ENCODE peak calls at places on chromosomes 4 and X, in seven cellular contexts. One of them, this sample, is unnamed.
A peak's percentile ranks its signal among the peaks of the same experiment; 100 is the strongest.

GRCh38 chr4:141705747-141706377 is 69.5 kb downstream of the IL15 start:
- DNase-seq in gastrocnemius medialis: no peak
- DNase-seq in mammary epithelial cell: no peak
- DNase-seq in stomach: no peak
- DNase-seq in left lung: no peak
- DNase-seq in upper lobe of right lung: no peak
- DNase-seq in right cardiac atrium: no peak
- DNase-seq in this sample: peak; percentile 7

GRCh38 chrX:43682726-43683125 is 26.6 kb downstream of the MAOA start:
- DNase-seq in left lung: no peak
- DNase-seq in upper lobe of right lung: no peak
- DNase-seq in mammary epithelial cell: peak; percentile 11
- DNase-seq in stomach: no peak
- DNase-seq in gastrocnemius medialis: no peak
- DNase-seq in right cardiac atrium: no peak
- DNase-seq in this sample: no peak

GRCh38 chr4:8428288-8429097 is 12.0 kb downstream of the ACOX3 start:
- DNase-seq in upper lobe of right lung: peak; percentile 94
- DNase-seq in gastrocnemius medialis: peak; percentile 70
- DNase-seq in right cardiac atrium: peak; percentile 87
- DNase-seq in mammary epithelial cell: peak; percentile 85
- DNase-seq in left lung: peak; percentile 96
- DNase-seq in stomach: peak; percentile 92
- DNase-seq in this sample: peak; percentile 83

GRCh38 chr4:172546782-172547181 is 621.8 kb upstream of the GALNT7 start:
- DNase-seq in stomach: no peak
- DNase-seq in right cardiac atrium: no peak
- DNase-seq in gastrocnemius medialis: no peak
- DNase-seq in mammary epithelial cell: no peak
- DNase-seq in left lung: no peak
- DNase-seq in upper lobe of right lung: no peak
- DNase-seq in this sample: no peak

GRCh38 chr4:83114576-83114975 is at the start of gene PLAC8:
- DNase-seq in right cardiac atrium: no peak
- DNase-seq in upper lobe of right lung: no peak
- DNase-seq in mammary epithelial cell: peak; percentile 87
- DNase-seq in stomach: peak; percentile 51
- DNase-seq in left lung: no peak
- DNase-seq in gastrocnemius medialis: no peak
- DNase-seq in this sample: peak; percentile 96

GRCh38 chrX:44568196-44568595 is 25.5 kb upstream of the FUNDC1 start:
- DNase-seq in upper lobe of right lung: no peak
- DNase-seq in left lung: no peak
- DNase-seq in stomach: no peak
- DNase-seq in right cardiac atrium: peak; percentile 42
- DNase-seq in mammary epithelial cell: no peak
- DNase-seq in gastrocnemius medialis: no peak
- DNase-seq in this sample: no peak

GRCh38 chr4:145920205-145920604 is 18.4 kb downstream of the ZNF827 start:
- DNase-seq in right cardiac atrium: no peak
- DNase-seq in mammary epithelial cell: peak; percentile 93
- DNase-seq in stomach: no peak
- DNase-seq in gastrocnemius medialis: no peak
- DNase-seq in upper lobe of right lung: no peak
- DNase-seq in left lung: no peak
- DNase-seq in this sample: no peak

GRCh38 chr4:39410415-39410814 is 3.7 kb downstream of the KLB start:
- DNase-seq in gastrocnemius medialis: no peak
- DNase-seq in upper lobe of right lung: no peak
- DNase-seq in mammary epithelial cell: no peak
- DNase-seq in left lung: no peak
- DNase-seq in stomach: no peak
- DNase-seq in right cardiac atrium: no peak
- DNase-seq in this sample: no peak

GRCh38 chr4:69049860-69050259 is 46.4 kb upstream of the UGT2B7 start:
- DNase-seq in gastrocnemius medialis: no peak
- DNase-seq in stomach: no peak
- DNase-seq in left lung: no peak
- DNase-seq in upper lobe of right lung: no peak
- DNase-seq in mammary epithelial cell: no peak
- DNase-seq in right cardiac atrium: no peak
- DNase-seq in this sample: no peak

GRCh38 chrX:39811391-39811790 is 286.4 kb downstream of the BCOR start:
- DNase-seq in mammary epithelial cell: no peak
- DNase-seq in gastrocnemius medialis: no peak
- DNase-seq in upper lobe of right lung: no peak
- DNase-seq in left lung: no peak
- DNase-seq in right cardiac atrium: no peak
- DNase-seq in stomach: no peak
- DNase-seq in this sample: no peak

GRCh38 chrX:816411-816810 is 185.8 kb downstream of the SHOX start:
- DNase-seq in upper lobe of right lung: no peak
- DNase-seq in left lung: no peak
- DNase-seq in stomach: no peak
- DNase-seq in gastrocnemius medialis: no peak
- DNase-seq in mammary epithelial cell: no peak
- DNase-seq in right cardiac atrium: no peak
- DNase-seq in this sample: no peak

GRCh38 chr4:38322709-38323108 is 341.3 kb upstream of the KLF3 start:
- DNase-seq in gastrocnemius medialis: no peak
- DNase-seq in left lung: no peak
- DNase-seq in right cardiac atrium: peak; percentile 73
- DNase-seq in upper lobe of right lung: no peak
- DNase-seq in mammary epithelial cell: no peak
- DNase-seq in stomach: no peak
- DNase-seq in this sample: no peak

GRCh38 chr4:95181446-95182306 is 367.1 kb downstream of the UNC5C start:
- DNase-seq in mammary epithelial cell: no peak
- DNase-seq in gastrocnemius medialis: no peak
- DNase-seq in left lung: no peak
- DNase-seq in right cardiac atrium: no peak
- DNase-seq in upper lobe of right lung: no peak
- DNase-seq in stomach: no peak
- DNase-seq in this sample: no peak

GRCh38 chrX:150365051-150365952 is 2.2 kb downstream of the MAMLD1 start:
- DNase-seq in upper lobe of right lung: peak; percentile 83
- DNase-seq in stomach: peak; percentile 64
- DNase-seq in mammary epithelial cell: peak; percentile 42
- DNase-seq in gastrocnemius medialis: peak; percentile 29
- DNase-seq in right cardiac atrium: peak; percentile 71
- DNase-seq in left lung: peak; percentile 84
- DNase-seq in this sample: no peak

GRCh38 chrX:6266041-6266440 is 37.4 kb upstream of the NLGN4X start:
- DNase-seq in mammary epithelial cell: no peak
- DNase-seq in gastrocnemius medialis: no peak
- DNase-seq in stomach: no peak
- DNase-seq in upper lobe of right lung: no peak
- DNase-seq in left lung: no peak
- DNase-seq in right cardiac atrium: no peak
- DNase-seq in this sample: no peak

GRCh38 chr4:118954246-118954645 is 65.6 kb downstream of the SYNPO2 start:
- DNase-seq in stomach: no peak
- DNase-seq in mammary epithelial cell: no peak
- DNase-seq in left lung: no peak
- DNase-seq in gastrocnemius medialis: no peak
- DNase-seq in upper lobe of right lung: no peak
- DNase-seq in right cardiac atrium: no peak
- DNase-seq in this sample: no peak

GRCh38 chr4:166165829-166166420 is 292.9 kb downstream of the TLL1 start:
- DNase-seq in stomach: no peak
- DNase-seq in left lung: no peak
- DNase-seq in gastrocnemius medialis: no peak
- DNase-seq in mammary epithelial cell: peak; percentile 59
- DNase-seq in upper lobe of right lung: no peak
- DNase-seq in right cardiac atrium: no peak
- DNase-seq in this sample: peak; percentile 67

GRCh38 chr4:6703786-6704185 is 5.9 kb downstream of the MRFAP1L1 start:
- DNase-seq in mammary epithelial cell: no peak
- DNase-seq in right cardiac atrium: no peak
- DNase-seq in gastrocnemius medialis: no peak
- DNase-seq in upper lobe of right lung: no peak
- DNase-seq in left lung: no peak
- DNase-seq in stomach: no peak
- DNase-seq in this sample: no peak

GRCh38 chr4:6177587-6178197 is 22.7 kb downstream of the JAKMIP1 start:
- DNase-seq in left lung: no peak
- DNase-seq in mammary epithelial cell: no peak
- DNase-seq in upper lobe of right lung: no peak
- DNase-seq in right cardiac atrium: no peak
- DNase-seq in gastrocnemius medialis: no peak
- DNase-seq in stomach: peak; percentile 50
- DNase-seq in this sample: no peak

GRCh38 chr4:124409044-124409443 is 303.5 kb downstream of the ANKRD50 start:
- DNase-seq in stomach: no peak
- DNase-seq in upper lobe of right lung: no peak
- DNase-seq in left lung: no peak
- DNase-seq in mammary epithelial cell: no peak
- DNase-seq in right cardiac atrium: no peak
- DNase-seq in gastrocnemius medialis: no peak
- DNase-seq in this sample: no peak

GRCh38 chr4:161160718-161161117 is 1003.1 kb downstream of the FSTL5 start:
- DNase-seq in gastrocnemius medialis: no peak
- DNase-seq in upper lobe of right lung: no peak
- DNase-seq in left lung: no peak
- DNase-seq in stomach: no peak
- DNase-seq in right cardiac atrium: no peak
- DNase-seq in mammary epithelial cell: no peak
- DNase-seq in this sample: no peak

GRCh38 chr4:79913581-79913980 is 159.4 kb downstream of the ANTXR2 start:
- DNase-seq in stomach: no peak
- DNase-seq in right cardiac atrium: no peak
- DNase-seq in mammary epithelial cell: peak; percentile 16
- DNase-seq in upper lobe of right lung: no peak
- DNase-seq in gastrocnemius medialis: no peak
- DNase-seq in left lung: no peak
- DNase-seq in this sample: peak; percentile 5

GRCh38 chrX:49761481-49761880 is 65.7 kb upstream of the PAGE1 start:
- DNase-seq in stomach: no peak
- DNase-seq in left lung: no peak
- DNase-seq in mammary epithelial cell: no peak
- DNase-seq in right cardiac atrium: no peak
- DNase-seq in gastrocnemius medialis: no peak
- DNase-seq in upper lobe of right lung: no peak
- DNase-seq in this sample: peak; percentile 0

GRCh38 chrX:45743906-45744625 is 543.4 kb upstream of the DIPK2B start:
- DNase-seq in left lung: no peak
- DNase-seq in stomach: no peak
- DNase-seq in gastrocnemius medialis: no peak
- DNase-seq in mammary epithelial cell: no peak
- DNase-seq in right cardiac atrium: no peak
- DNase-seq in upper lobe of right lung: no peak
- DNase-seq in this sample: no peak

GRCh38 chrX:9267415-9267814 is 197.4 kb upstream of the TBL1X start:
- DNase-seq in mammary epithelial cell: no peak
- DNase-seq in gastrocnemius medialis: no peak
- DNase-seq in upper lobe of right lung: no peak
- DNase-seq in left lung: no peak
- DNase-seq in stomach: no peak
- DNase-seq in right cardiac atrium: no peak
- DNase-seq in this sample: no peak

GRCh38 chr4:89305712-89306437 is 1.7 kb downstream of the GPRIN3 start:
- DNase-seq in stomach: no peak
- DNase-seq in right cardiac atrium: no peak
- DNase-seq in gastrocnemius medialis: no peak
- DNase-seq in upper lobe of right lung: no peak
- DNase-seq in mammary epithelial cell: peak; percentile 11
- DNase-seq in left lung: no peak
- DNase-seq in this sample: peak; percentile 72

GRCh38 chr4:24599275-24599674 is 14.9 kb upstream of the DHX15 start:
- DNase-seq in gastrocnemius medialis: no peak
- DNase-seq in right cardiac atrium: no peak
- DNase-seq in upper lobe of right lung: no peak
- DNase-seq in left lung: peak; percentile 74
- DNase-seq in stomach: no peak
- DNase-seq in mammary epithelial cell: no peak
- DNase-seq in this sample: no peak
- H3K27ac ChIP-seq in gastrocnemius medialis: no peak overlapping the region
- H3K27ac ChIP-seq in right cardiac atrium: no peak overlapping the region
- H3K27ac ChIP-seq in upper lobe of right lung: no peak overlapping the region
- H3K27ac ChIP-seq in left lung: no peak overlapping the region
- H3K27ac ChIP-seq in stomach: no peak overlapping the region
- H3K27ac ChIP-seq in mammary epithelial cell: no peak overlapping the region
- H3K27ac ChIP-seq in this sample: no peak overlapping the region

GRCh38 chrX:153879741-153880439 is 6.1 kb downstream of the L1CAM start:
- DNase-seq in left lung: no peak
- DNase-seq in upper lobe of right lung: no peak
- DNase-seq in right cardiac atrium: no peak
- DNase-seq in mammary epithelial cell: no peak
- DNase-seq in stomach: no peak
- DNase-seq in gastrocnemius medialis: no peak
- DNase-seq in this sample: no peak
- H3K4me3 ChIP-seq in left lung: no peak overlapping the region
- H3K4me3 ChIP-seq in upper lobe of right lung: no peak overlapping the region
- H3K4me3 ChIP-seq in right cardiac atrium: no peak overlapping the region
- H3K4me3 ChIP-seq in mammary epithelial cell: no peak overlapping the region
- H3K4me3 ChIP-seq in stomach: no peak overlapping the region
- H3K4me3 ChIP-seq in gastrocnemius medialis: no peak overlapping the region
- H3K4me3 ChIP-seq in this sample: no peak overlapping the region

DNA sequence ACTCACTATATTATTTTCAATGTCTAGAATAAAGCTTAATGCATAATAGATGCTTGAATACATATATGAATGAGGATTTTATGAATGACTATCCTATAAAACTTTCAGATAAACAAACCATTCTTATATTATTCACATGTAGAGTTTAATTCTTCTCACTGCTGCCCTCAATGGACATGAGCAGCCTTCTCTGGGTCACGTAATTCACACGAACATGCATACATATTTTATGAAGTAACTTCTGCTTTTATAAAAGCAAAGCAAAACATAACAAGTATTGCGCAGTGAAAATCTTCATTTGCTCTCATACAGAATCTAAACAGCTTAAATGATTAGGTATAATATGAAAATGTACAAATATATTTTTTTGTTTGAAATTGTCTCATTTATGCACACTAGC is 116.7 kb downstream of the TMA16 start:
- DNase-seq in stomach: no peak
- DNase-seq in mammary epithelial cell: no peak
- DNase-seq in gastrocnemius medialis: no peak
- DNase-seq in left lung: no peak
- DNase-seq in right cardiac atrium: no peak
- DNase-seq in upper lobe of right lung: no peak
- DNase-seq in this sample: no peak
- H3K27ac ChIP-seq in stomach: no peak overlapping the region
- H3K27ac ChIP-seq in mammary epithelial cell: no peak overlapping the region
- H3K27ac ChIP-seq in gastrocnemius medialis: no peak overlapping the region
- H3K27ac ChIP-seq in left lung: peak overlapping the region; percentile 1
- H3K27ac ChIP-seq in right cardiac atrium: no peak overlapping the region
- H3K27ac ChIP-seq in upper lobe of right lung: peak overlapping the region; percentile 69
- H3K27ac ChIP-seq in this sample: no peak overlapping the region

GRCh38 chr4:104507112-104507511 is 12.4 kb upstream of the CXXC4 start:
- DNase-seq in right cardiac atrium: no peak
- DNase-seq in mammary epithelial cell: no peak
- DNase-seq in upper lobe of right lung: no peak
- DNase-seq in stomach: no peak
- DNase-seq in left lung: no peak
- DNase-seq in gastrocnemius medialis: no peak
- DNase-seq in this sample: no peak

DNA sequence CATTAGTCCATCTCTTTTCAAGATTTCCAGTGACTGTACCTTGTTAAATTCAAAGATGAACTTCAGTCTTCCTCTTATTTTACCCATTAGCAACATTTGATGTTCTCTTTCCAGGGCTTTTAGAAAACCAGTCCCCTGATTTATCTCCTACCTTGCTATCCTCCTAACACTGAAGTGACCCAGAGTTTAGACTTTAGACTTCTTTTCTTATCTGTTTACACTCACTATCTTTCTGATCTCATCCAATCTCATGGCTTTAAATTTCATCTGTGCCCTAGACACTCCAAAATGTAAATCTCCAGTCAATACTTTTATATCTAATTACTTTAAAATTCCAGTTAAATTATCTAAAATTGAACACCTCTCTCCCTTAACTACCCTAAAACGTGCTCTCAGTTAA is 13.5 kb upstream of the CXXC4 start:
- DNase-seq in stomach: no peak
- DNase-seq in gastrocnemius medialis: no peak
- DNase-seq in mammary epithelial cell: no peak
- DNase-seq in upper lobe of right lung: no peak
- DNase-seq in left lung: no peak
- DNase-seq in right cardiac atrium: no peak
- DNase-seq in this sample: no peak
- H3K4me3 ChIP-seq in stomach: no peak overlapping the region
- H3K4me3 ChIP-seq in gastrocnemius medialis: no peak overlapping the region
- H3K4me3 ChIP-seq in mammary epithelial cell: no peak overlapping the region
- H3K4me3 ChIP-seq in upper lobe of right lung: no peak overlapping the region
- H3K4me3 ChIP-seq in left lung: no peak overlapping the region
- H3K4me3 ChIP-seq in right cardiac atrium: no peak overlapping the region
- H3K4me3 ChIP-seq in this sample: no peak overlapping the region